ENCODE peak calls at places on chromosome 4, in eight cellular contexts. N is activated naive CD4-positive, alpha-beta T cell; A is ovary; E is activated T-helper 1 cell treated with anti-CD3 and anti-CD28 coated beads, Interleukin-2, amount 50 U/mL, for 16 hours; D is stromal cell of bone marrow; C is fibroblast of mammary gland; T is H7; L is HT1080. Y is an unnamed sample.

GRCh38 chr4:40984051-40984450 is 230.3 kb downstream of the APBB2 start:
- DNase-seq in N (no peak), A (no peak), E (no peak), D (no peak), C (no peak), T (no peak), L (no peak), Y (no peak)

GRCh38 chr4:28357985-28358384 is 1497.3 kb downstream of the STIM2 start:
- DNase-seq in N (no peak), A (no peak), E (no peak), D (peak), C (peak), T (peak), L (peak), Y (no peak)

GRCh38 chr4:56469489-56470210 is 2.2 kb downstream of the SRP72 start:
- DNase-seq in N (no peak), A (no peak), E (no peak), D (no peak), C (peak), T (no peak), L (no peak), Y (no peak)

GRCh38 chr4:168139336-168139735 is 47.0 kb downstream of the ANXA10 start:
- DNase-seq in N (no peak), A (no peak), E (no peak), D (no peak), C (peak), T (no peak), L (peak), Y (no peak)

GRCh38 chr4:24657768-24658617 is 73.6 kb upstream of the DHX15 start:
- DNase-seq in N (no peak), A (no peak), E (no peak), D (peak), C (peak), T (peak), L (peak), Y (no peak)

GRCh38 chr4:41569957-41570356 is 32.0 kb downstream of the LIMCH1 start:
- DNase-seq in N (no peak), A (no peak), E (no peak), D (no peak), C (no peak), T (no peak), L (no peak), Y (no peak)

GRCh38 chr4:40594261-40595178 is 35.1 kb downstream of the RBM47 start:
- DNase-seq in N (no peak), A (no peak), E (no peak), D (peak), C (peak), T (no peak), L (peak), Y (no peak)

GRCh38 chr4:187258651-187259401 is 535.2 kb upstream of the FAT1 start:
- DNase-seq in N (no peak), A (no peak), E (no peak), D (no peak), C (no peak), T (peak), L (no peak), Y (no peak)

GRCh38 chr4:56828784-56829535 is 7.5 kb upstream of the SPINK2 start:
- DNase-seq in N (no peak), A (no peak), E (no peak), D (no peak), C (peak), T (no peak), L (peak), Y (no peak)

GRCh38 chr4:66235876-66236275 is 565.6 kb upstream of the EPHA5 start:
- DNase-seq in N (no peak), A (no peak), E (no peak), D (no peak), C (no peak), T (no peak), L (no peak), Y (no peak)

GRCh38 chr4:102620697-102621497 is 119.7 kb downstream of the NFKB1 start:
- DNase-seq in N (no peak), A (no peak), E (no peak), D (peak), C (peak), T (peak), L (peak), Y (no peak)

GRCh38 chr4:151950993-151951726 is 190.4 kb upstream of the GATB start:
- DNase-seq in N (no peak), A (no peak), E (no peak), D (peak), C (peak), T (no peak), L (no peak), Y (no peak)

Y was measured in uterus.